ENCODE peak calls at places on chromosomes 16 and 17, in eight cellular contexts. M, V, A, J, K, Q, R and G are unnamed samples.

GRCh38 chr16:1559446-1559975 is 26.0 kb downstream of the TMEM204 start:
- DNase-seq in M (no peak), V (no peak), A (no peak), J (no peak), K (no peak), Q (no peak), R (no peak), G (peak; percentile 64)

GRCh38 chr17:48472485-48473281 is 42.7 kb upstream of the SKAP1 start:
- DNase-seq in M (no peak), V (no peak), A (no peak), J (no peak), K (peak; percentile 54), Q (no peak), R (no peak), G (no peak)

GRCh38 chr17:48195910-48196309 is 88.3 kb downstream of the SNX11 start:
- DNase-seq in M (no peak), V (no peak), A (no peak), J (no peak), K (no peak), Q (no peak), R (no peak), G (no peak)

GRCh38 chr16:77193377-77193776 is 2.4 kb downstream of the MON1B start:
- DNase-seq in M (no peak), V (no peak), A (no peak), J (no peak), K (no peak), Q (no peak), R (no peak), G (no peak)

GRCh38 chr16:28027055-28027454 is 36.5 kb downstream of the GSG1L start:
- DNase-seq in M (no peak), V (no peak), A (no peak), J (no peak), K (no peak), Q (no peak), R (no peak), G (no peak)

GRCh38 chr17:41967141-41967920 is 736 bp downstream of the CNP start:
- DNase-seq in M (no peak), V (peak; percentile 61), A (no peak), J (peak; percentile 33), K (peak; percentile 27), Q (no peak), R (peak; percentile 10), G (peak; percentile 38)

GRCh38 chr17:8896641-8897635 is 29.5 kb upstream of the PIK3R6 start:
- DNase-seq in M (peak; percentile 39), V (no peak), A (no peak), J (no peak), K (no peak), Q (no peak), R (no peak), G (no peak)

GRCh38 chr17:47998044-47998443 is 27.1 kb downstream of the CDK5RAP3 start:
- DNase-seq in M (no peak), V (no peak), A (no peak), J (no peak), K (no peak), Q (no peak), R (no peak), G (no peak)

GRCh38 chr16:72172105-72173034 is at the start of gene PMFBP1:
- DNase-seq in M (no peak), V (no peak), A (no peak), J (no peak), K (no peak), Q (no peak), R (no peak), G (no peak)

GRCh38 chr16:71282943-71283342 is 6.3 kb downstream of the CMTR2 start:
- DNase-seq in M (no peak), V (no peak), A (no peak), J (no peak), K (no peak), Q (no peak), R (no peak), G (no peak)

GRCh38 chr17:64622931-64623654 is 39.0 kb downstream of the SMURF2 start:
- DNase-seq in M (no peak), V (no peak), A (no peak), J (no peak), K (no peak), Q (no peak), R (no peak), G (no peak)

GRCh38 chr16:67278773-67279295 is 498 bp upstream of the PLEKHG4 start:
- DNase-seq in M (no peak), V (peak; percentile 68), A (peak; percentile 6), J (no peak), K (peak; percentile 44), Q (no peak), R (peak; percentile 27), G (peak; percentile 63)

GRCh38 chr16:56649271-56649670 is 2.4 kb upstream of the MT1B start:
- DNase-seq in M (no peak), V (no peak), A (no peak), J (no peak), K (no peak), Q (no peak), R (no peak), G (no peak)

GRCh38 chr16:27189335-27189972 is 13.9 kb upstream of the KDM8 start:
- DNase-seq in M (no peak), V (no peak), A (no peak), J (no peak), K (peak; percentile 44), Q (no peak), R (no peak), G (no peak)

GRCh38 chr17:48722924-48723554 is at the start of gene PRAC2:
- DNase-seq in M (no peak), V (peak; percentile 70), A (no peak), J (no peak), K (no peak), Q (no peak), R (no peak), G (no peak)

GRCh38 chr17:76014925-76015261 is 12.2 kb downstream of the EVPL start:
- DNase-seq in M (peak; percentile 51), V (no peak), A (no peak), J (no peak), K (peak; percentile 74), Q (no peak), R (no peak), G (no peak)

GRCh38 chr17:31453896-31454295 is 62.4 kb downstream of the RAB11FIP4 start:
- DNase-seq in M (no peak), V (no peak), A (no peak), J (no peak), K (no peak), Q (no peak), R (no peak), G (no peak)

GRCh38 chr17:37614391-37614790 is 5.2 kb upstream of the SYNRG start:
- DNase-seq in M (no peak), V (no peak), A (no peak), J (no peak), K (no peak), Q (no peak), R (no peak), G (no peak)

GRCh38 chr16:62105244-62105643 is 69.0 kb upstream of the CDH8 start:
- DNase-seq in M (no peak), V (no peak), A (no peak), J (no peak), K (no peak), Q (no peak), R (no peak), G (no peak)

GRCh38 chr16:28844226-28844885 is 1.8 kb downstream of the TUFM start:
- DNase-seq in M (no peak), V (no peak), A (no peak), J (no peak), K (no peak), Q (no peak), R (no peak), G (no peak)

GRCh38 chr16:56477096-56477878 is 25.9 kb downstream of the OGFOD1 start:
- DNase-seq in M (no peak), V (no peak), A (no peak), J (no peak), K (no peak), Q (no peak), R (no peak), G (no peak)

GRCh38 chr17:38465420-38466345 is 37.4 kb downstream of the ARHGAP23 start:
- DNase-seq in M (no peak), V (no peak), A (no peak), J (no peak), K (no peak), Q (no peak), R (no peak), G (no peak)

GRCh38 chr16:72561-73537 is at the start of gene RHBDF1:
- DNase-seq in M (peak; percentile 83), V (peak; percentile 77), A (no peak), J (no peak), K (no peak), Q (no peak), R (no peak), G (peak; percentile 10)

GRCh38 chr17:41413353-41413752 is 11.0 kb downstream of the KRT37 start:
- DNase-seq in M (peak; percentile 22), V (no peak), A (no peak), J (no peak), K (no peak), Q (no peak), R (no peak), G (no peak)

GRCh38 chr16:67528870-67529638 is 425 bp downstream of the RIPOR1 start:
- DNase-seq in M (peak; percentile 83), V (peak; percentile 71), A (no peak), J (no peak), K (peak; percentile 52), Q (no peak), R (no peak), G (no peak)

GRCh38 chr16:31352344-31353115 is 2.4 kb upstream of the ITGAX start:
- DNase-seq in M (no peak), V (no peak), A (no peak), J (no peak), K (no peak), Q (no peak), R (no peak), G (no peak)

GRCh38 chr16:71367243-71367976 is 8.9 kb downstream of the CALB2 start:
- DNase-seq in M (peak; percentile 83), V (no peak), A (no peak), J (no peak), K (peak; percentile 62), Q (no peak), R (no peak), G (no peak)

GRCh38 chr16:17836868-17837602 is 366.3 kb upstream of the XYLT1 start:
- DNase-seq in M (peak; percentile 52), V (no peak), A (no peak), J (no peak), K (no peak), Q (no peak), R (no peak), G (no peak)

GRCh38 chr16:28984619-28985135 is at the start of gene LAT:
- DNase-seq in M (no peak), V (peak; percentile 85), A (peak; percentile 53), J (peak; percentile 82), K (no peak), Q (peak; percentile 57), R (peak; percentile 74), G (peak; percentile 80)

GRCh38 chr16:73268311-73268997 is 220.5 kb upstream of the ZFHX3 start:
- DNase-seq in M (peak; percentile 66), V (no peak), A (no peak), J (no peak), K (peak; percentile 40), Q (no peak), R (no peak), G (no peak)

GRCh38 chr16:55426865-55427484 is 52.0 kb upstream of the MMP2 start:
- DNase-seq in M (no peak), V (no peak), A (no peak), J (no peak), K (no peak), Q (no peak), R (no peak), G (no peak)